ENCODE peak calls at places on chromosomes 4 and X, in seven cellular contexts. W is neural crest cell, L is posterior vena cava, X is EH, E is NCI-H460, N is left ventricle myocardium inferior, U is body of pancreas. M is an unnamed sample.

GRCh38 chrX:73863268-73863667 is 300.3 kb downstream of the CHIC1 start:
- DNase-seq in W (no peak), L (no peak), X (no peak), E (no peak), N (no peak), U (no peak), M (no peak)

GRCh38 chrX:1389181-1389992 is 2.5 kb downstream of the SLC25A6 start:
- DNase-seq in W (no peak), L (peak), X (no peak), E (no peak), N (no peak), U (no peak), M (no peak)

GRCh38 chrX:50470103-50471031 is at the start of gene DGKK:
- DNase-seq in W (peak), L (peak), X (no peak), E (no peak), N (no peak), U (no peak), M (peak)

GRCh38 chr4:7187297-7187592 is 5.1 kb upstream of the SORCS2 start:
- DNase-seq in W (no peak), L (peak), X (no peak), E (no peak), N (no peak), U (no peak), M (no peak)

GRCh38 chr4:186622788-186623464 is 67.6 kb upstream of the MTNR1A start:
- DNase-seq in W (no peak), L (peak), X (peak), E (no peak), N (no peak), U (no peak), M (no peak)

GRCh38 chrX:11531226-11531625 is 134.5 kb downstream of the ARHGAP6 start:
- DNase-seq in W (no peak), L (no peak), X (peak), E (peak), N (no peak), U (no peak), M (no peak)

GRCh38 chr4:119103263-119103662 is 32.4 kb upstream of the MYOZ2 start:
- DNase-seq in W (no peak), L (no peak), X (peak), E (peak), N (peak), U (no peak), M (no peak)

GRCh38 chr4:74376888-74377483 is 12.0 kb downstream of the EREG start:
- DNase-seq in W (no peak), L (no peak), X (peak), E (peak), N (no peak), U (no peak), M (no peak)

GRCh38 chr4:88457307-88458090 is 580 bp downstream of the HERC5 start:
- DNase-seq in W (no peak), L (peak), X (peak), E (no peak), N (peak), U (peak), M (no peak)

GRCh38 chrX:129193357-129193756 is 329.9 kb downstream of the SMARCA1 start:
- DNase-seq in W (no peak), L (peak), X (no peak), E (peak), N (peak), U (peak), M (no peak)

GRCh38 chr4:3434891-3435683 is 6.7 kb upstream of the HGFAC start:
- DNase-seq in W (no peak), L (no peak), X (no peak), E (no peak), N (no peak), U (no peak), M (no peak)

GRCh38 chr4:10084651-10085320 is 31.8 kb downstream of the WDR1 start:
- DNase-seq in W (no peak), L (peak), X (no peak), E (no peak), N (peak), U (peak), M (no peak)

GRCh38 chrX:8090482-8090881 is 80.6 kb downstream of the VCX2 start:
- DNase-seq in W (no peak), L (no peak), X (no peak), E (no peak), N (no peak), U (no peak), M (no peak)

GRCh38 chr4:168736831-168737230 is 240.0 kb downstream of the PALLD start:
- DNase-seq in W (no peak), L (no peak), X (no peak), E (no peak), N (no peak), U (no peak), M (no peak)

GRCh38 chr4:71453516-71453915 is 114.7 kb downstream of the SLC4A4 start:
- DNase-seq in W (no peak), L (no peak), X (no peak), E (no peak), N (no peak), U (no peak), M (no peak)

GRCh38 chr4:17709760-17710068 is 71.7 kb downstream of the FAM184B start:
- DNase-seq in W (no peak), L (no peak), X (no peak), E (no peak), N (no peak), U (no peak), M (no peak)

GRCh38 chr4:7195546-7196282 is 3.4 kb downstream of the SORCS2 start:
- DNase-seq in W (no peak), L (no peak), X (no peak), E (no peak), N (no peak), U (no peak), M (no peak)

GRCh38 chrX:136425996-136426395 is 61.8 kb upstream of the BRS3 start:
- DNase-seq in W (no peak), L (no peak), X (no peak), E (no peak), N (no peak), U (no peak), M (no peak)

GRCh38 chr4:146023334-146023967 is 84.8 kb upstream of the ZNF827 start:
- DNase-seq in W (no peak), L (no peak), X (no peak), E (no peak), N (no peak), U (no peak), M (no peak)

GRCh38 chr4:128871948-128872347 is 62.4 kb downstream of the JADE1 start:
- DNase-seq in W (no peak), L (no peak), X (peak), E (no peak), N (no peak), U (no peak), M (no peak)

GRCh38 chr4:60729194-60729593 is 470.9 kb upstream of the ADGRL3 start:
- DNase-seq in W (no peak), L (no peak), X (peak), E (no peak), N (no peak), U (no peak), M (no peak)

M was measured in NT2/D1.